ENCODE peak calls at places on chromosomes 7 and 10, in four cellular contexts. W is hepatocyte, K is A549, B is lower leg skin. C is an unnamed sample.

GRCh38 chr7:121391686-121392085 is 4.4 kb downstream of the FAM3C start:
- DNase-seq in W (no peak), K (no peak), B (no peak), C (no peak)

GRCh38 chr7:55778631-55779030 is 83.9 kb downstream of the SEPTIN14 start:
- DNase-seq in W (no peak), K (no peak), B (peak), C (no peak)

GRCh38 chr10:36023939-36024338 is 381.8 kb upstream of the FZD8 start:
- DNase-seq in W (no peak), K (peak), B (no peak), C (no peak)

GRCh38 chr7:33477719-33478480 is 348.5 kb downstream of the BBS9 start:
- DNase-seq in W (no peak), K (no peak), B (no peak), C (no peak)

GRCh38 chr7:102064361-102065025 is 222.2 kb upstream of the SH2B2 start:
- DNase-seq in W (peak), K (peak), B (peak), C (peak)

GRCh38 chr7:131170440-131171105 is 157.1 kb upstream of the MKLN1 start:
- DNase-seq in W (peak), K (peak), B (no peak), C (no peak)

GRCh38 chr10:60943372-60944158 is 420 bp downstream of the RHOBTB1 start:
- DNase-seq in W (peak), K (peak), B (peak), C (peak)

GRCh38 chr7:24701232-24701898 is 55.9 kb downstream of the GSDME start:
- DNase-seq in W (peak), K (no peak), B (no peak), C (no peak)

GRCh38 chr10:127904311-127904710 is 2.6 kb upstream of the PTPRE start:
- DNase-seq in W (no peak), K (no peak), B (peak), C (no peak)

GRCh38 chr7:48139461-48139860 is 31.8 kb upstream of the ABCA13 start:
- DNase-seq in W (peak), K (peak), B (no peak), C (no peak)

GRCh38 chr7:76394962-76395361 is 14.5 kb downstream of the SSC4D start:
- DNase-seq in W (no peak), K (no peak), B (no peak), C (no peak)

GRCh38 chr7:139321071-139321745 is 19.9 kb upstream of the FMC1 start:
- DNase-seq in W (peak), K (no peak), B (no peak), C (no peak)

GRCh38 chr10:2380218-2380617 is 642.9 kb upstream of the ADARB2 start:
- DNase-seq in W (no peak), K (no peak), B (no peak), C (no peak)

GRCh38 chr7:121046893-121047468 is 58.5 kb downstream of the CPED1 start:
- DNase-seq in W (no peak), K (no peak), B (no peak), C (no peak)

GRCh38 chr10:37871568-37872251 is 14.3 kb upstream of the ZNF248 start:
- DNase-seq in W (no peak), K (no peak), B (no peak), C (no peak)

GRCh38 chr7:131288446-131288845 is 39.2 kb upstream of the MKLN1 start:
- DNase-seq in W (no peak), K (no peak), B (no peak), C (no peak)

GRCh38 chr7:140304071-140304799 is 94.1 kb downstream of the SLC37A3 start:
- DNase-seq in W (no peak), K (no peak), B (peak), C (no peak)

GRCh38 chr10:132096223-132096622 is 30.5 kb downstream of the JAKMIP3 start:
- DNase-seq in W (peak), K (peak), B (no peak), C (no peak)

GRCh38 chr10:97277551-97277950 is 14.9 kb downstream of the ARHGAP19 start:
- DNase-seq in W (no peak), K (no peak), B (no peak), C (no peak)

GRCh38 chr10:116870949-116871348 is 21.6 kb downstream of the ENO4 start:
- DNase-seq in W (no peak), K (no peak), B (no peak), C (no peak)

GRCh38 chr10:75876710-75877109 is 445.3 kb downstream of the LRMDA start:
- DNase-seq in W (no peak), K (no peak), B (no peak), C (no peak)

GRCh38 chr7:2566890-2567662 is 8.3 kb downstream of the IQCE start:
- DNase-seq in W (no peak), K (no peak), B (no peak), C (no peak)

GRCh38 chr7:132380065-132380464 is 196.2 kb downstream of the PLXNA4 start:
- DNase-seq in W (peak), K (no peak), B (peak), C (no peak)

GRCh38 chr10:67629461-67629971 is 66.5 kb downstream of the CTNNA3 start:
- DNase-seq in W (no peak), K (no peak), B (no peak), C (no peak)

GRCh38 chr10:76113952-76114351 is 682.5 kb downstream of the LRMDA start:
- DNase-seq in W (no peak), K (no peak), B (no peak), C (no peak)

GRCh38 chr10:132940791-132941465 is 1.4 kb downstream of the CFAP46 start:
- DNase-seq in W (no peak), K (no peak), B (no peak), C (no peak)

GRCh38 chr7:25894902-25895791 is 256.9 kb upstream of the NFE2L3 start:
- DNase-seq in W (peak), K (peak), B (peak), C (peak)

GRCh38 chr7:74207586-74207985 is 2.2 kb upstream of the LAT2 start:
- DNase-seq in W (no peak), K (no peak), B (no peak), C (no peak)

GRCh38 chr7:158611541-158611940 is 23.9 kb upstream of the PTPRN2 start:
- DNase-seq in W (no peak), K (no peak), B (no peak), C (no peak)

GRCh38 chr7:143407296-143408246 is 1.1 kb downstream of the EPHA1 start:
- DNase-seq in W (no peak), K (no peak), B (peak), C (no peak)

GRCh38 chr7:74453321-74454011 is at the start of gene GTF2IRD1:
- DNase-seq in W (peak), K (peak), B (peak), C (peak)

GRCh38 chr7:120005720-120006119 is 267.3 kb upstream of the KCND2 start:
- DNase-seq in W (no peak), K (no peak), B (no peak), C (no peak)

GRCh38 chr10:48649349-48649944 is 35.2 kb upstream of the WDFY4 start:
- DNase-seq in W (no peak), K (no peak), B (peak), C (no peak)

GRCh38 chr7:142248-142955 is 50.0 kb upstream of the FAM20C start:
- DNase-seq in W (peak), K (no peak), B (no peak), C (no peak)

GRCh38 chr10:111650088-111650487 is 533.5 kb downstream of the GPAM start:
- DNase-seq in W (no peak), K (no peak), B (no peak), C (peak)

GRCh38 chr7:1041471-1042160 is 2.7 kb upstream of the GPR146 start:
- DNase-seq in W (no peak), K (no peak), B (no peak), C (no peak)

GRCh38 chr7:78125884-78126283 is 327.3 kb downstream of the PHTF2 start:
- DNase-seq in W (no peak), K (no peak), B (no peak), C (no peak)

GRCh38 chr10:13784067-13784466 is 197.3 kb downstream of the PRPF18 start:
- DNase-seq in W (peak), K (no peak), B (no peak), C (no peak)

GRCh38 chr7:88357794-88358533 is 51.3 kb upstream of the STEAP4 start:
- DNase-seq in W (peak), K (no peak), B (no peak), C (no peak)

GRCh38 chr7:156560696-156561210 is 79.8 kb upstream of the RNF32 start:
- DNase-seq in W (no peak), K (no peak), B (no peak), C (no peak)
- H3K4me3 ChIP-seq in W (no peak), K (no peak), B (no peak), C (no peak)

DNA sequence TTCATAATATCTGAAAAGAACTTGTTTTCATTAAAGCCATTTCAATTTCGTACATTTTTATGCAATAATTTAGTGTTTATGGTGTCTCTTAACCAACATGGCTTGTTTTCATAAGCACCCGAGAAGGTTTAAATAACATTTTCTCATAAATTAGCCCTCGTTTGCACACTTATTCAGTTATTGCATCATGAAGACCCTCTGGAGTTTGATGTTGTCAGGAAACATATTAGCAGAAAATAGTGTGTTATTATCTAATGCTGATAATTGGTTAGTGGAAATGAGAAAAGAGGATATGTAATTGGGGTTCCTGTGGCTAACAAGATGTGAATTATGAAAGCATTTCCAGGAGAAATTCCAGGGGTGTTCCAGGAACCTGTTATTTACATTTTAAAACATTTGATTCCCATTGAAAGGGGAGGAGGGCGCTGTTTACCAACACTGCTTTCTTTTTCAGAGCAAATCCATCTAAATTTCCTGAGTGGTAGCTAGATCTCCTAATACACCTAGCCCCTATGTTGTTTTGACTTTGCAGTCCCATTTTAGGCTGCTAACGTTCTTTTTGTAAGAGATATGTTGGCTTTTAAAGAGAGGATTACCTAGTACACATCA is 130.7 kb downstream of the TCF7L2 start:
- DNase-seq in W (no peak), K (no peak), B (no peak), C (no peak)
- TF ChIP-seq CTCF in W (peak), K (peak), B (no peak), C (peak)

GRCh38 chr7:44380831-44381493 is 55.6 kb upstream of the CAMK2B start:
- DNase-seq in W (no peak), K (no peak), B (peak), C (no peak)

GRCh38 chr7:44381494-44382220 is 56.3 kb upstream of the CAMK2B start:
- DNase-seq in W (no peak), K (no peak), B (peak), C (no peak)

GRCh38 chr7:44384586-44385383 is 59.4 kb upstream of the CAMK2B start:
- DNase-seq in W (no peak), K (no peak), B (peak), C (no peak)

GRCh38 chr7:44383566-44383965 is 58.2 kb upstream of the CAMK2B start:
- DNase-seq in W (no peak), K (no peak), B (peak), C (no peak)

DNA sequence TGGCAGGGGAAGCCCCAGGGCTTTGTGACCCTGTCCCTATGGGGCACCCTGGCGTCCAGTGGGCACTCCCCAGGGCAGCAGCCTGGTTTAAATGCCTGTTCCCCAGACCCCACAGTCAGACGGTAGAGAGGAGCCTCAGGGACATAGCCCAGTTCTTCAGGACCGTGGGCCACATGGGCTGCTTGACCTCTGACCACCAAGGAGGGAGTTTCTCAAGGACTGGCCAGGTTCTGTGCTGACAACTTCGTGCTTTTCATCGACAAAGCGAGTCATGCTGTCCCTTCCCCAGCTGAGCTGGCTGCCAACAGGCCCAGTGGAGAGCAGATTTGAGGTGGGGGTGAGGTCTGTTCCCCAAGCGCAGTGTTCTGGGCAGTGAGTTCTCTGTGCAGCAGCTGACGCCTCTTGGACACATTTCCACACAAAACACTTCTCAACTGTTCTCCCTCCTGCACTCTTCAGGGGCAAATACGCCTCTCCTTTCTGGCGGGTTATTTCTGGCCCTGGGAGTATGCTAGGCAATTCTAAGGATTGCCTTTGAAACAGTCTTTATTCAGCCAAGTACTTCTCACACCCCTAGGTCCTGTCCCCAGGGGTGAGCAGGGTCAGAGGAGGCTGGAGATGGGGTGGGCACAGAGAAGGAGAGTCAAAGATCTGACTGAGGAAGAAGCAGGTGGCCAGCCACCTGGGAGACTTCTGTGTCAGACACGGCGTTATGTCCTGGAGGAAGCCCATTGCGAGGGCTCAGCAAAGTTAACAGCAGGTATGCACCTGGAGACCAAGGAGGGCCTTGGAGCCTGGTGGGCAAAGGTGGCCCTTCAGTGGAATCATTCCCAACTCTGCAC is 57.3 kb upstream of the CAMK2B start:
- DNase-seq in W (no peak), K (no peak), B (peak), C (no peak)
- H3K4me3 ChIP-seq in W (no peak), K (no peak), B (no peak), C (no peak)

DNA sequence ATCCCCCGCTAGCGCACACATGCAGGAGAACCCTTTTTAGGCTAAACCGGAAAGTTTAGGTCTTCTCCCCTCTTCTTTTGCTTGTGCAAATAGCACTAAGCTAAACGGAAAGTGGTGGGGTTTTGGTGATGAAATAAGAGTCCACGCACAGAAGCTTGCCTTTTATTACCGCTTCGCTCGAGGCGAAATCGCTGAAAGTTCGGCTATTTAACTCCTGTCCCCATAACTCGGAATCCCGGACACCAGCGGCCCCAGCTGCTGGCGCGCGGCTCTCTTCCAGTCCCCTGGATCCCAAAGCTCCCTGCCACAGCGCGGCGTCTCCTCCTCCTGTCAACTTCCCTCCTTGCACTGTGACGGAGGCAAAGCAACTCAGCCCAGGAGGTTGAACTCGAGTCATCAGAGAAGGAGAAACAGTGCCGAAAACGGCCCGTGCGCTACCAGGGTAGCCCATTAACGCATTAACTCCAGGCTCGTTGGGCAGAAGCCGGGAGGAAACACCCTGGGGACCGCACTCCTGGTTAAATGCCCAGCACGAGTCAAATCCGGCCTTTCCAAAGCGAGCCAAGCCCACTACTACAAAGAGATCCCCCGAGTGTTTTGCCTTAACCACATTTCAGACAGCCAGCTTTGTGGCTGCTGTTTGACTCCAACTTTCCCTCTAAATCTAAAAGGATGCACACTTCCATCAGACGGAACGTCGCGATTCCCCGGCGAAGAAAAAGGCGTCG is 1.3 kb downstream of the SEMA3D start:
- DNase-seq in W (peak), K (peak), B (peak), C (peak)
- TF ChIP-seq CTCF in W (peak), K (no peak), B (no peak), C (peak)

C was measured in BE2C.